ENCODE peak calls at places on chromosome 16, in eight cellular contexts. D, O, J, N, G, B, L and Q are unnamed samples.

GRCh38 chr16:57513371-57514102 is 22.8 kb downstream of the CCDC102A start:
- DNase-seq in N (no peak), D (no peak), O (no peak), J (no peak), B (no peak), G (no peak), L (peak), Q (no peak)

GRCh38 chr16:813204-813915 is 12.8 kb upstream of the GNG13 start:
- DNase-seq in J (no peak), B (peak), N (no peak), D (no peak), O (peak), L (peak), G (peak), Q (peak)

GRCh38 chr16:83689385-83689831 is 118.4 kb upstream of the HSBP1 start:
- DNase-seq in B (no peak), J (no peak), O (peak), N (no peak), L (peak), G (peak), D (no peak), Q (peak)

GRCh38 chr16:54284931-54285413 is 1.6 kb downstream of the IRX3 start:
- DNase-seq in L (peak), O (no peak), J (no peak), G (peak), D (no peak), B (peak), N (no peak), Q (no peak)

GRCh38 chr16:4060823-4061222 is 55.4 kb downstream of the ADCY9 start:
- DNase-seq in N (no peak), O (no peak), L (no peak), J (no peak), G (no peak), D (no peak), B (no peak), Q (no peak)

GRCh38 chr16:53773150-53773846 is 69.3 kb downstream of the FTO start:
- DNase-seq in B (no peak), O (peak), G (peak), D (no peak), N (no peak), J (peak), L (peak), Q (peak)

GRCh38 chr16:57798267-57798810 is 4.0 kb downstream of the KIFC3 start:
- DNase-seq in B (no peak), J (no peak), G (no peak), D (no peak), L (no peak), N (no peak), O (no peak), Q (no peak)

GRCh38 chr16:68091604-68092261 is 6.6 kb downstream of the NFATC3 start:
- DNase-seq in B (no peak), D (no peak), O (peak), N (no peak), G (peak), J (no peak), L (peak), Q (no peak)

GRCh38 chr16:76265434-76266045 is 11.7 kb upstream of the CNTNAP4 start:
- DNase-seq in D (no peak), L (peak), J (peak), O (no peak), N (no peak), B (no peak), G (peak), Q (peak)

GRCh38 chr16:68860978-68861892 is 17.9 kb downstream of the TANGO6 start:
- DNase-seq in D (no peak), G (no peak), L (no peak), N (no peak), J (no peak), B (no peak), O (no peak), Q (no peak)

GRCh38 chr16:28187595-28188004 is 24.2 kb downstream of the XPO6 start:
- DNase-seq in O (no peak), D (no peak), N (no peak), G (no peak), L (no peak), B (no peak), J (no peak), Q (no peak)

GRCh38 chr16:5015351-5015750 is 18.4 kb downstream of the NAGPA start:
- DNase-seq in L (no peak), N (no peak), D (no peak), G (no peak), J (no peak), B (no peak), O (no peak), Q (no peak)

GRCh38 chr16:79659352-79659751 is 58.8 kb upstream of the MAF start:
- DNase-seq in B (no peak), N (no peak), L (no peak), J (no peak), O (no peak), D (no peak), G (no peak), Q (no peak)

GRCh38 chr16:8589293-8590160 is 784 bp downstream of the TMEM114 start:
- DNase-seq in B (no peak), J (no peak), D (no peak), N (no peak), L (no peak), O (no peak), G (no peak), Q (no peak)

GRCh38 chr16:56673916-56674315 is 4.3 kb downstream of the MT1H start:
- DNase-seq in N (no peak), G (peak), L (no peak), D (no peak), B (no peak), J (no peak), O (no peak), Q (no peak)

GRCh38 chr16:52816993-52817392 is 235.7 kb downstream of the CHD9NB start:
- DNase-seq in B (no peak), D (no peak), G (no peak), L (no peak), J (no peak), O (no peak), N (no peak), Q (no peak)